ENCODE peak calls at places on chromosomes 4 and X, in eight cellular contexts. E is foreskin fibroblast, S is GM23338, L is MCF 10A, T is stomach, P is OCI-LY7, M is upper lobe of left lung, B is AG10803. X is an unnamed sample.

GRCh38 chr4:188262464-188262863 is 123.2 kb downstream of the TRIML1 start:
- DNase-seq in E (no peak), S (no peak), L (peak; percentile 69), T (no peak), P (no peak), M (no peak), B (no peak), X (no peak)

GRCh38 chr4:158051401-158052235 is 121.2 kb downstream of the GASK1B start:
- DNase-seq in E (peak; percentile 93), S (no peak), L (peak; percentile 75), T (no peak), P (no peak), M (no peak), B (peak; percentile 96), X (no peak)

GRCh38 chr4:158782539-158783360 is 13.9 kb downstream of the FNIP2 start:
- DNase-seq in E (no peak), S (no peak), L (no peak), T (no peak), P (no peak), M (no peak), B (peak; percentile 56), X (no peak)

GRCh38 chr4:128338634-128339355 is 51.2 kb upstream of the PGRMC2 start:
- DNase-seq in E (peak; percentile 89), S (no peak), L (peak; percentile 38), T (no peak), P (no peak), M (no peak), B (peak; percentile 98), X (no peak)

GRCh38 chr4:139167774-139168444 is 9.1 kb downstream of the ELF2 start:
- DNase-seq in E (peak; percentile 78), S (peak; percentile 70), L (peak; percentile 87), T (no peak), P (peak; percentile 55), M (no peak), B (peak; percentile 69), X (peak; percentile 23)

GRCh38 chr4:71938776-71939175 is 93.0 kb upstream of the NPFFR2 start:
- DNase-seq in E (no peak), S (no peak), L (peak; percentile 24), T (no peak), P (no peak), M (no peak), B (peak; percentile 19), X (no peak)

GRCh38 chrX:23819385-23820234 is 36.6 kb downstream of the SAT1 start:
- DNase-seq in E (no peak), S (no peak), L (no peak), T (no peak), P (no peak), M (no peak), B (peak; percentile 29), X (no peak)

GRCh38 chr4:152690706-152691651 is 11.2 kb upstream of the TMEM154 start:
- DNase-seq in E (peak; percentile 12), S (no peak), L (no peak), T (no peak), P (no peak), M (no peak), B (no peak), X (no peak)

GRCh38 chrX:3712870-3713224 is 602 bp downstream of the PRKX start:
- DNase-seq in E (no peak), S (no peak), L (no peak), T (no peak), P (no peak), M (no peak), B (no peak), X (no peak)

GRCh38 chr4:138103597-138104461 is 138.3 kb downstream of the SLC7A11 start:
- DNase-seq in E (no peak), S (no peak), L (no peak), T (no peak), P (no peak), M (no peak), B (no peak), X (no peak)

GRCh38 chrX:127943570-127943969 is 108.6 kb downstream of the ACTRT1 start:
- DNase-seq in E (no peak), S (no peak), L (no peak), T (no peak), P (no peak), M (no peak), B (no peak), X (no peak)

GRCh38 chr4:138773321-138773720 is 242.3 kb upstream of the NOCT start:
- DNase-seq in E (no peak), S (no peak), L (no peak), T (no peak), P (no peak), M (no peak), B (no peak), X (no peak)

GRCh38 chr4:8410641-8411271 is 29.8 kb downstream of the ACOX3 start:
- DNase-seq in E (peak; percentile 79), S (peak; percentile 89), L (peak; percentile 60), T (peak; percentile 81), P (no peak), M (no peak), B (peak; percentile 41), X (no peak)

GRCh38 chr4:118774989-118775388 is 60.9 kb downstream of the SEC24D start:
- DNase-seq in E (peak; percentile 51), S (no peak), L (no peak), T (no peak), P (no peak), M (no peak), B (no peak), X (no peak)

GRCh38 chrX:107541244-107541643 is 87.1 kb upstream of the PRPS1 start:
- DNase-seq in E (peak; percentile 56), S (no peak), L (no peak), T (no peak), P (peak; percentile 6), M (no peak), B (peak; percentile 50), X (no peak)

GRCh38 chrX:119981286-119982070 is 37.9 kb upstream of the NKAP start:
- DNase-seq in E (peak; percentile 38), S (peak; percentile 73), L (peak; percentile 54), T (no peak), P (peak; percentile 65), M (no peak), B (peak; percentile 3), X (peak; percentile 32)

GRCh38 chrX:118526149-118526548 is 30.5 kb downstream of the DOCK11 start:
- DNase-seq in E (peak; percentile 22), S (no peak), L (no peak), T (no peak), P (no peak), M (no peak), B (no peak), X (no peak)

GRCh38 chrX:132631579-132632232 is 142.9 kb upstream of the MBNL3 start:
- DNase-seq in E (peak; percentile 43), S (peak; percentile 39), L (peak; percentile 33), T (no peak), P (peak; percentile 14), M (no peak), B (peak; percentile 40), X (peak; percentile 10)

GRCh38 chr4:143251781-143252180 is 67.1 kb downstream of the USP38 start:
- DNase-seq in E (peak; percentile 43), S (no peak), L (peak; percentile 77), T (no peak), P (no peak), M (no peak), B (no peak), X (no peak)

DNA sequence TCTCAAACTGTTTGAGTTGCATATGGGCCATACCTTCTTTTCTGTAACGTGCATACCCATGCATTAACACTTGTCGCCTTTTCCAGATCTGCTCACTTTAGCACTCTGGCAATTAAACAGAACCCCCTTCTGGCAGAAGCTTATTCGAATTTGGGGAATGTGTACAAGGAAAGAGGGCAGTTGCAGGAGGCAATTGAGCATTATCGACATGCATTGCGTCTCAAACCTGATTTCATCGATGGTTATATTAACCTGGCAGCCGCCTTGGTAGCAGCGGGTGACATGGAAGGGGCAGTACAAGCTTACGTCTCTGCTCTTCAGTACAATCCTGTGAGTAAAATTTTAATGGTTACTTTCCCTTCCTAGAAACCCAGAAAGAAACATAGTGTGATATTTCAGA is 4.8 kb downstream of the OGT start:
- DNase-seq in E (no peak), S (no peak), L (no peak), T (no peak), P (no peak), M (no peak), B (no peak), X (no peak)
- TF ChIP-seq CTCF in E (no peak), S (no peak), L (no peak), T (no peak), P (no peak), M (no peak), B (no peak), X (no peak)

DNA sequence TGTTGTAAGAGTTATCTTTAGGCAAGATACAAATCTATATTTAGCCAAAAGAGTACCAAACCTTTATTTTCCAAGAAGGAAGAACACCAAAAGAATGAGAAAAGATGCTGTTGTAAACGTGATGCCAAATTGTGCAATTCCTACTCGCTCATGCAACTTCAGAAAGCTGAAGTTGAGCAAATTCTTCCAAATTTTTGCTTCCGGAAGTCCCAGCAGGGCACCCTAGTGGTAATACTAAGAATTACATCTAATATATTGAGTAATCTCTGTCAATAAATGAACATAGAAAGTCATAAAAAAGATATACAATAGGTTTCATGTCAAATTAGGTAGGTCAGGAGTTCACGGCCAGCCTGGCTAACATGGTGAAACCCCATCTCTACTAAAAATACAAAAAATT is 36.0 kb upstream of the SMARCAD1 start:
- DNase-seq in E (no peak), S (peak; percentile 42), L (peak; percentile 3), T (no peak), P (no peak), M (no peak), B (no peak), X (no peak)
- TF ChIP-seq CTCF in E (peak; percentile 24), S (peak; percentile 33), L (peak; percentile 40), T (no peak), P (peak; percentile 72), M (no peak), B (peak; percentile 42), X (no peak)

GRCh38 chrX:7147978-7148824 is at the start of gene PUDP:
- DNase-seq in E (peak; percentile 92), S (peak; percentile 81), L (peak; percentile 84), T (peak; percentile 95), P (peak; percentile 87), M (peak; percentile 97), B (peak; percentile 66), X (peak; percentile 92)
- TF ChIP-seq CTCF in E (no peak), S (no peak), L (no peak), T (peak; percentile 48), P (peak; percentile 41), M (peak; percentile 62), B (peak; percentile 35), X (no peak)

DNA sequence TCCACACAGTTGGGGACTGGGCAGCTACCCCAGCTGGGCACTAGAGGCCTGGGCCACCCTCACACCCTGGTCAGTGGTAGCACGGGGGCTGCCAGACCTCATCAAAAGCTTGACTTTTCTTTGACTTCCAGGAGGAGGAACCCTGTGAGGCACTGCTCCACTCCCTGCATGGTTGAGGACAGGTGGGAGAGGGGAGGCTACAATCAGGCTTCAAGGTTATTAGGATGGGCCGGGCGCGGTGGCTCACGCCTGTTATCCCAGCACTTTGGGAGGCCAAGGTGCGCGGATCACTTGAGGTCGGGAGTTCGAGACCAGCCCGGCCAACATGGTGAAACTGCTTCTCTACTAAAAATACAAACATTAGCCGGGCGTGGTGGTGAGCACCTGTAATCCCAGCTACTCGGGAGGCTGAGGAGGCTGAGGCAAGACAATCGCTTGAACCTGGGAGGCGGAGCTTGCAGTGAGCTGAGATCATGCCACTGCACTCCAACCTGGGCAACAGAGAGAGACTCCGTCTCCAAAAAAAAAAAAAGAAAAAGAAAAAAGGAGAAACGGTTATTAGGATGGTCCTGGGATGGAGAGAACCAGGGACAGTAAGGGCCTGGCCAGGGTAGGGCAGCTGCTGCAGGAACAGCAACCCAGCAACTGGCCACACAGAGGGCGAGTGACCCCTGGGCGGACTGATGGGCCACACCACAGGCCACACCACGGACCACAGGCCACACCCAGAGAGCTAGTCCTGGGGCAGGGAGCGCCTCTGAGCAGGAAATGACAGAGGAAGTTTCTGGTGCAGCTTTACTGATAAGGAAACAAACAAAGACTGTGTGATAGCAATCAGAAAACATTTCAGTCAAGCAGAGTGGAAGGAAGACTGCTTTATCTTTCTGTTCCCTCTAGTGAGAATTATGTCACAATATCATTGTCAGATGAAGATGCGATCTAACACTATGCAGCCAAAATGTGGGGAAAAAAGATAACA is 20.5 kb upstream of the OPN1LW start:
- DNase-seq in E (no peak), S (no peak), L (no peak), T (peak; percentile 33), P (peak; percentile 4), M (no peak), B (no peak), X (peak; percentile 34)
- TF ChIP-seq CTCF in E (no peak), S (no peak), L (no peak), T (no peak), P (no peak), M (no peak), B (no peak), X (no peak)

X was measured in GM20000.